ENCODE peak calls at places on chromosomes 13 and 19, in six cellular contexts. I is HCT116; Z is GM23248; C is CD8-positive, alpha-beta memory T cell; B is ascending aorta; U is IMR-90. X is an unnamed sample.

GRCh38 chr13:44719857-44720671 is 143.9 kb upstream of the TSC22D1 start:
- DNase-seq in C (no peak), U (peak; percentile 75), B (no peak), Z (peak; percentile 88), I (no peak), X (peak; percentile 71)

GRCh38 chr13:40779049-40779448 is 8.1 kb upstream of the MRPS31 start:
- DNase-seq in B (no peak), I (no peak), U (no peak), C (no peak), Z (no peak), X (no peak)

GRCh38 chr13:34410653-34411052 is 531.4 kb upstream of the NBEA start:
- DNase-seq in I (no peak), Z (no peak), U (no peak), C (no peak), B (no peak), X (no peak)

GRCh38 chr19:22545751-22546150 is 88.4 kb upstream of the ZNF492 start:
- DNase-seq in I (peak; percentile 8), Z (peak; percentile 26), B (no peak), U (no peak), C (no peak), X (no peak)

GRCh38 chr13:105410602-105411001 is 1124.9 kb downstream of the EFNB2 start:
- DNase-seq in B (no peak), U (peak; percentile 12), I (peak; percentile 23), Z (peak; percentile 19), C (no peak), X (peak; percentile 66)

GRCh38 chr13:79459906-79460305 is 21.0 kb upstream of the NDFIP2 start:
- DNase-seq in Z (no peak), C (no peak), I (no peak), U (peak; percentile 25), B (no peak), X (no peak)

GRCh38 chr13:73984949-73985691 is 149.1 kb downstream of the KLF12 start:
- DNase-seq in C (peak; percentile 25), Z (no peak), U (no peak), B (no peak), I (no peak), X (no peak)

GRCh38 chr19:10874019-10874418 is 2.7 kb downstream of the CARM1 start:
- DNase-seq in B (no peak), I (no peak), C (no peak), Z (no peak), U (no peak), X (no peak)

GRCh38 chr13:90640976-90641375 is 706.5 kb upstream of the MIR17HG start:
- DNase-seq in U (no peak), Z (peak; percentile 69), B (no peak), C (no peak), I (no peak), X (no peak)

GRCh38 chr19:47093254-47093653 is 20.3 kb downstream of the ZC3H4 start:
- DNase-seq in C (no peak), B (no peak), I (no peak), U (no peak), Z (no peak), X (no peak)

GRCh38 chr13:86907116-86907515 is 764.1 kb upstream of the SLITRK5 start:
- DNase-seq in B (no peak), Z (no peak), C (no peak), I (no peak), U (peak; percentile 58), X (no peak)

GRCh38 chr13:72645521-72645920 is 81.9 kb downstream of the MZT1 start:
- DNase-seq in C (no peak), U (no peak), B (no peak), I (no peak), Z (no peak), X (no peak)

GRCh38 chr13:35838356-35838755 is 292.8 kb downstream of the DCLK1 start:
- DNase-seq in C (no peak), B (no peak), I (peak; percentile 3), U (peak; percentile 85), Z (peak; percentile 82), X (no peak)

GRCh38 chr13:71304861-71305260 is 562.1 kb downstream of the DACH1 start:
- DNase-seq in B (no peak), C (no peak), Z (no peak), I (no peak), U (no peak), X (no peak)

GRCh38 chr13:74758188-74758587 is 624.0 kb upstream of the KLF12 start:
- DNase-seq in B (no peak), Z (no peak), I (no peak), U (no peak), C (no peak), X (no peak)

GRCh38 chr13:75512253-75512652 is 25.4 kb downstream of the COMMD6 start:
- DNase-seq in C (no peak), Z (no peak), I (no peak), U (no peak), B (no peak), X (no peak)

GRCh38 chr19:29579308-29579910 is 26.7 kb upstream of the POP4 start:
- DNase-seq in I (no peak), Z (no peak), C (no peak), U (no peak), B (no peak), X (no peak)

GRCh38 chr19:35673121-35673804 is 6.9 kb downstream of the UPK1A start:
- DNase-seq in Z (peak; percentile 73), C (peak; percentile 3), I (peak; percentile 53), U (peak; percentile 62), B (no peak), X (peak; percentile 69)

GRCh38 chr19:50500060-50500752 is 10.8 kb downstream of the JOSD2 start:
- DNase-seq in C (no peak), B (no peak), I (no peak), U (no peak), Z (peak; percentile 19), X (no peak)

GRCh38 chr13:91767681-91768080 is 369.3 kb downstream of the GPC5 start:
- DNase-seq in C (no peak), I (no peak), Z (no peak), U (no peak), B (no peak), X (no peak)

GRCh38 chr19:19053508-19054314 is 10.1 kb upstream of the SLC25A42 start:
- DNase-seq in U (peak; percentile 48), B (no peak), I (peak; percentile 57), C (peak; percentile 64), Z (peak; percentile 60), X (peak; percentile 38)

GRCh38 chr13:27354379-27354778 is 70.0 kb upstream of the GTF3A start:
- DNase-seq in B (no peak), C (no peak), Z (peak; percentile 50), U (peak; percentile 77), I (no peak), X (no peak)

GRCh38 chr13:26229080-26229615 is 7.0 kb upstream of the RNF6 start:
- DNase-seq in Z (no peak), B (no peak), U (no peak), C (no peak), I (no peak), X (no peak)

DNA sequence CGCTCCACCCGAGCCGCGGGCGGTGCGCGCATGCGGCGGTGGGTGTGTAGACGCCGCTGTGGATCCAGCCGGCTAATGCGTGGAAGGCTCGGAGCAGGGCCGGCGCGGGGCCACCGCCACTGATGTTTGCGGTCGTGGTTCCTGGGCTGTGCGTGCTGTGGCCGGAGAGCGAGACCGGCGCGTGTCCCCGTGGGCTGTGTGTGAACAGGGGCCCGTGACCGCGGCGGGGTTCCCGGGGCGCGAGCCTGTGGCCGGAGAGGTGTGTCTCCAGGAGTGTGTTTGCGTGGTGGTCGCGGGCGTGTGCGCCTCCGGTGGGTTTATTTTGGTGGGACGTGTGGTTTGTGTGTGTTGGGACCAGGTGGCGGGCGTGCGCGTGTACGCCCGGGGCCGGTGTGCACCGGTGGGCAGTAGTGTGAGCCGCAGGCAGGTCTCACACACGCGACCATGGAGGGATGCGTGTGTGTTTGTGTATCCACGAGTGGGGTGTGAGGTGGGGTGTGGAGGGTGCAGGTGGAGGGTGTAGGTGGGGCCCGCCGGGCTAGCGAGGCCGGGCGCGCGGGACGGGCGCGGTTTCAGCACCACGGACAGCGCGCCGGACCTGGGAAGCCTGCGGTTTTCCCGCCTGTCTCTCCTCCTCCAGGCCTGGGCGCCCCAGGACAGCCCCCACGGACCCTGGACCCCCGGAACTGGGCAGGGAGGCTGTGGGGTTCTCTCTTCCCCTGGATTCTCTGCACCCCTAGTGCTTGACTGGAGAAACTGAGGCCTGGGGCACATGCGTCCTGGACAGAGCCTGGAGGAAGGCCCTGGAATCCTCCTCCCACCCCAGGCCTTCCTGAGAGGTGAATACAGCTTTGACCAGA is 1.6 kb downstream of the HCN2 start:
- DNase-seq in I (no peak), C (no peak), B (no peak), U (no peak), Z (peak; percentile 62), X (no peak)
- H3K27me3 ChIP-seq in I (no peaks in the 10 kb centered on the region), C (peaks cover 20% of the 10 kb centered on the region), B (peaks cover 32% of the 10 kb centered on the region), U (peaks cover 24% of the 10 kb centered on the region), Z (no peaks in the 10 kb centered on the region), X (peaks cover 5% of the 10 kb centered on the region)

GRCh38 chr19:56831279-56831678 is 9.2 kb downstream of the PEG3 start:
- DNase-seq in B (no peak), I (no peak), C (no peak), Z (no peak), U (no peak), X (no peak)

GRCh38 chr19:56834564-56835375 is 5.8 kb downstream of the PEG3 start:
- DNase-seq in B (no peak), C (no peak), U (no peak), I (no peak), Z (peak; percentile 12), X (no peak)

GRCh38 chr19:56827708-56828107 is 12.8 kb downstream of the PEG3 start:
- DNase-seq in Z (no peak), I (no peak), C (no peak), U (no peak), B (no peak), X (no peak)

GRCh38 chr19:56832352-56832928 is 8.1 kb downstream of the PEG3 start:
- DNase-seq in U (no peak), C (no peak), I (no peak), B (no peak), Z (no peak), X (no peak)

GRCh38 chr19:56829586-56829985 is 10.9 kb downstream of the PEG3 start:
- DNase-seq in U (no peak), I (no peak), C (no peak), B (no peak), Z (no peak), X (no peak)
- H3K9me3 ChIP-seq in U (peaks cover 29% of the 10 kb centered on the region), I (peaks cover 27% of the 10 kb centered on the region), C (no peaks in the 10 kb centered on the region), B (no peaks in the 10 kb centered on the region), Z (no peaks in the 10 kb centered on the region), X (peaks cover 5% of the 10 kb centered on the region)

GRCh38 chr19:38869160-38869835 is 8.8 kb downstream of the RINL start:
- DNase-seq in C (no peak), U (no peak), Z (no peak), I (no peak), B (no peak), X (no peak)
- H3K4me3 ChIP-seq in C (peak overlapping the region; percentile 78), U (peak overlapping the region; percentile 39), Z (peak overlapping the region; percentile 65), I (no peak overlapping the region), B (peak overlapping the region; percentile 77), X (peak overlapping the region; percentile 53)

GRCh38 chr19:55716531-55716930 is 21.7 kb downstream of the NLRP9 start:
- DNase-seq in B (no peak), I (no peak), Z (no peak), C (no peak), U (no peak), X (no peak)

GRCh38 chr19:55717251-55717650 is 21.0 kb downstream of the NLRP9 start:
- DNase-seq in U (no peak), B (no peak), I (no peak), C (no peak), Z (no peak), X (no peak)

GRCh38 chr19:55723491-55723890 is 14.7 kb downstream of the NLRP9 start:
- DNase-seq in U (no peak), B (no peak), C (no peak), I (no peak), Z (no peak), X (no peak)

GRCh38 chr19:55720214-55720746 is 17.9 kb downstream of the NLRP9 start:
- DNase-seq in B (no peak), C (no peak), Z (no peak), U (no peak), I (no peak), X (no peak)

GRCh38 chr19:55720801-55721200 is 17.4 kb downstream of the NLRP9 start:
- DNase-seq in U (no peak), B (no peak), I (no peak), C (no peak), Z (no peak), X (no peak)
- H3K27me3 ChIP-seq in U (no peaks in the 10 kb centered on the region), B (no peaks in the 10 kb centered on the region), I (peaks cover 5% of the 10 kb centered on the region), C (no peaks in the 10 kb centered on the region), Z (no peaks in the 10 kb centered on the region), X (peaks cover 42% of the 10 kb centered on the region)